ENCODE peak calls at places on chromosomes 13 and 19, in four cellular contexts. C is IMR-90, M is esophagus squamous epithelium, K is AG04449. B is an unnamed sample.

GRCh38 chr13:94702181-94703041 is 9.9 kb downstream of the SOX21 start:
- DNase-seq in C (no peak), M (no peak), K (no peak), B (no peak)

GRCh38 chr19:16018106-16018755 is 58.1 kb upstream of the TPM4 start:
- DNase-seq in C (no peak), M (no peak), K (no peak), B (no peak)

GRCh38 chr19:47432091-47432490 is 12.8 kb upstream of the MEIS3 start:
- DNase-seq in C (no peak), M (no peak), K (no peak), B (no peak)

GRCh38 chr19:56294557-56294956 is 20.1 kb downstream of the ZSCAN5A start:
- DNase-seq in C (peak; percentile 15), M (no peak), K (no peak), B (no peak)

GRCh38 chr19:14149509-14149994 is 13.2 kb upstream of the ASF1B start:
- DNase-seq in C (no peak), M (no peak), K (no peak), B (no peak)

GRCh38 chr13:110284809-110285519 is 22.0 kb downstream of the COL4A1 start:
- DNase-seq in C (no peak), M (no peak), K (no peak), B (no peak)

GRCh38 chr13:101127741-101128353 is 288.5 kb downstream of the NALCN start:
- DNase-seq in C (peak; percentile 53), M (no peak), K (no peak), B (no peak)

GRCh38 chr13:24184855-24185254 is 24.3 kb downstream of the SPATA13 start:
- DNase-seq in C (no peak), M (no peak), K (no peak), B (no peak)

GRCh38 chr13:44364601-44365000 is 9.0 kb upstream of the SERP2 start:
- DNase-seq in C (peak; percentile 55), M (no peak), K (no peak), B (no peak)

GRCh38 chr13:64471916-64472315 is 2758.2 kb downstream of the PCDH9 start:
- DNase-seq in C (peak; percentile 60), M (no peak), K (peak; percentile 9), B (no peak)

GRCh38 chr13:112510002-112510780 is 77.8 kb downstream of the TUBGCP3 start:
- DNase-seq in C (peak; percentile 71), M (no peak), K (no peak), B (no peak)

GRCh38 chr19:50330365-50331078 is 1.3 kb upstream of the KCNC3 start:
- DNase-seq in C (peak; percentile 1), M (no peak), K (no peak), B (no peak)

GRCh38 chr13:83984793-83985192 is 102.5 kb upstream of the SLITRK1 start:
- DNase-seq in C (no peak), M (no peak), K (no peak), B (no peak)

GRCh38 chr19:14786421-14786851 is 8.1 kb upstream of the ADGRE2 start:
- DNase-seq in C (no peak), M (no peak), K (no peak), B (no peak)

GRCh38 chr19:21569497-21569870 is 64.1 kb downstream of the ZNF429 start:
- DNase-seq in C (no peak), M (no peak), K (no peak), B (no peak)

DNA sequence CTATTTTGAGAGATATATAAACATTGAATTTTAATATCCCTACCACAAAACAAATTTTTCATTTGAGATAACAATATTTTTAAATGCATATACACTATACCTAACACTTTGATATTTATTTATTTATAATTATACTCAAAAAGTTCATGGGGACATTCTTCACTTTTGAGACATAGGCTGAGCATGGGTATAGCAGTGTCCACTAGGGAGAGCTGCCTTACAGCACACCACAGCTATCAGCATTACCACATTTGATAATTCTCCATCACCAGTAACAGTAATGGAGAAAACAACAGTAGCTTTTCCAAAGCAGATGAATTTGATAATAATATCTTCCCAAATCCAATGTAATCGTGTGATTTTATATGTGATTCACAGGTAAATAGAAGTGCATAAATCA is 626.1 kb downstream of the DACH1 start:
- DNase-seq in C (no peak), M (no peak), K (no peak), B (no peak)
- TF ChIP-seq CTCF in C (peak; percentile 19), M (no peak), K (no peak), B (peak; percentile 46)

DNA sequence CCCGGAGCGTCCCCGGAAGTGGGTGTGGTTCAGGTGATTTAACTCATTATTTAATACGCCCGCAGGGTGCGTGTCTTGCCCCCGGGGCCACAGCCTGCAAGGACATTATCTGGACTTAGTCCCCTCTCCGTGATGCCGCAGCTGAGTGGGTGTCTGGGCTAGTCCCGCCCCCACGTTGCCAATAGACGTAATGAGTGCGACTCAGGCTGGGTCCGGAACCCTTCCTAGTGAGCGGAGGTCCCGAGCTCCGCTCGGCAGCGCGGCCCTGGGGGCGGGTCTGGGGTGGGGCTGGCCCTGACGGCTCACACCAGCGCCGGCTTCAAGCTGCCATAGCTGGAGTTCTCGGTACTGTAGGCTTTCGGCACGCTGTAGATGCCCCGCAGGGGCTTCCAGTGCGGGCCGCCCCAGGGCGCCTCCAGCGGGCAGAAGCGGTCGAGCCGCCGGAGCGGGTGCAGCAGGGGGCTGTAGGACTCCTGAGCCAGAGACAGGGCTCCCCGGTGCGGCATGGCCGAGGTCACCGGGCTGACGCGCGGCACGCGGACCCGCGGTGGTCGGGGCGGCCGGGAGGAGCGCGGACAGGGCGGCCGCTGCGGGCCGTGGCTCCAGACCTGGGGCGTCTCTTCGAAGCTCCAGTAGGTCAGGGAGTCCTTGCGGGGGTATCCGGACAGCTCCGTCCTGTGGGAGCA is 918 bp upstream of the LHB start:
- DNase-seq in C (peak; percentile 45), M (no peak), K (no peak), B (peak; percentile 66)
- TF ChIP-seq CTCF in C (peak; percentile 60), M (peak; percentile 47), K (peak; percentile 74), B (peak; percentile 52)

DNA sequence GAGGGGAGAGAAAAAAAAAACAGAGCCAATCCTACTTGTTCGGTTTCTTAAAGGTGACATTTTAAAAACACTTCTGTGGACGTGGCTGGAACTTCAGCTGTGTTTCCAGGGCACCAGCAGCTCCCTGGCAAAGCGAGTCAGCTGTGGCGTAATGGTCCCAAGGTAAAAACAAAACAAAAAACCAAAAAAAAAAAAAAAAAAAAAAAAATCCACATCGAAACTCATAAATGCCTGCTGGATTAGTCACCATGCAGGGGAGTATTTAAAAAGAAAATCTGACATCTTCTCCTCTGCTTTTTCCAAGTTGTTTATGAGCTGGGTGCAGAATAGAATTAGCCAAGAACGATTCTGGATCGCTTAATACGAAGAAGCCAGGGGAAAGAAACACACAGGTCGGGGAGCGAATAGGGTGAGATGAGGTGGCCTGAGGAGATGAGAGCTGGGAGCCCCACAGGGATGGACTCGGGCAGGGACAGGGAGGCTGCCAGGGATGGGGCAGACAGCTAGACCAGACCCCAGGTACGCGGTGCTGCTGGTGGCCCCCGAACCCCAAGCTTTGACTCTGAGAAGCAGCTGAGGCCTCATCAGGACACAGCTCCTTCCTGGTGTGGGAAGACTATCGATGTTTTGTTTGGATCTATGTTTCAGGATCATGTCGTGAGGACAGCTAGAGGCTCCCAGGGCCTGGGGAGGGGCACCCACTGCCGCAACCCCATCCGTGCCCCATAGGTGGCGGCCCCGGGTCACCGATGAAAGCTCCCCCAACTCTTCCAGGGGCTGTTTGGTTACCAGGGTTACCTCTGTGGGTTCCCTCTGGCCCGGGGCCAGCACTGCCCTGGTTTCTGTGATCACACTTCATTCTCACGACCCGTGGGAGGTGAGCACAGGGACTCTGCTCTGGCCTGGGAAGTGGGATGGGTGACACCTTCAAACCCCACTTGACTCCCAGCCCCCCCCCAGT is 3.1 kb upstream of the CTXN1 start:
- DNase-seq in C (peak; percentile 88), M (no peak), K (peak; percentile 45), B (peak; percentile 66)
- TF ChIP-seq CTCF in C (peak; percentile 46), M (peak; percentile 33), K (peak; percentile 48), B (peak; percentile 35)

DNA sequence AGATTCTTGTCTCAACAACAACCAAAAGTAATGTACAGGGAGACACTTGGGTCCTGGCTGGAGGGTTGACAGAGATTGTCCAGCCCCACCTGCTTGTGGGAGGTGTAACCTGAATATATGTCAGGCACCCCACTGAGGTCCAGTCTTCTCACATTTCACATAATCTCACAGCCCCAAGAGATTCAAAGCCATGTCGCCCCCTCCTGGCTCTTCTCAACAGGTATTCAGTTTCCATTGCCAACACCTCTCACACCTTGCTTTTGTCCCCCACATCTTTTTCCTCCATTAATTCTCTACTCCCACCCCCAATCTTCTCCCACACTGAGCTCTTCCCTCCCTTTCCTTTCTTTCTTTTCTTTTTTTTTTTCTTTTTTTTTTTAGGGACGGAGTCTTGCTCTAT is 11.2 kb downstream of the UNC13A start:
- DNase-seq in C (no peak), M (no peak), K (no peak), B (no peak)
- TF ChIP-seq CTCF in C (peak; percentile 4), M (no peak), K (no peak), B (peak; percentile 10)

GRCh38 chr19:40229484-40229883 is 3.0 kb upstream of the CCNP start:
- DNase-seq in C (peak; percentile 59), M (no peak), K (no peak), B (no peak)
- TF ChIP-seq CTCF in C (no peak), M (no peak), K (no peak), B (no peak)

GRCh38 chr19:4660181-4660791 is 9.9 kb downstream of the MYDGF start:
- DNase-seq in C (no peak), M (no peak), K (no peak), B (no peak)
- TF ChIP-seq CTCF in C (no peak), M (peak; percentile 32), K (peak; percentile 6), B (peak; percentile 15)

DNA sequence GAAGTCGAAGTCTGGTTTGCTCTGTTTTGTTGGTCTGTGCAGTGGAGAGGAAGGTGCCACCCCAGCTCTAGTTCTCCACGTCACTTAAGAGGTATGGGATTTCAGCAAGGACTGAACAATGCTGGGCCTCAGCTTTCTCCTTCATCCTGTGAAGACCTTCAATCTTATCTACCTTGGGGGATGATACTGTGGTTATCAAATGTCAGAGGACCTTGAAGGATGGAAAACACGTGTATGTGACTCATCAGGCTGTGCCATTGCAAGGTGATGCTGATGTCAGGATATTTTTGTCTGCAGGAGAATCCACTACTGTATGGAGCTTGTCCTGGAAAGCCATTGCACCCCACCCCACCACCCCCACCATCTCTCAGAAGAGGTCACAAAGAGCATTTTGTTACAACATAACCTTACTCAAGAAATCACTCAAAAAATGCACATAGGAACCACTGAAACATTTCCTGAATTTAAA is 81.4 kb upstream of the UQCRFS1 start:
- DNase-seq in C (peak; percentile 21), M (no peak), K (no peak), B (peak; percentile 6)
- TF ChIP-seq CTCF in C (no peak), M (no peak), K (no peak), B (no peak)